ENCODE peak calls at places on chromosomes 2 and 18, in four cellular contexts. N is OCI-LY7, J is HepG2, G is A549. F is an unnamed sample.

GRCh38 chr2:233061591-233062446 is 1.7 kb downstream of the INPP5D start:
- DNase-seq in J (peak; percentile 88), G (no peak), N (peak; percentile 73), F (peak; percentile 49)

GRCh38 chr2:170818294-170819104 is 1.8 kb downstream of the GAD1 start:
- DNase-seq in N (no peak), G (no peak), J (no peak), F (peak; percentile 44)

GRCh38 chr2:62304429-62305417 is 108.8 kb downstream of the B3GNT2 start:
- DNase-seq in G (no peak), N (peak; percentile 72), J (peak; percentile 57), F (peak; percentile 34)

GRCh38 chr18:57807336-57808117 is 4.4 kb upstream of the ATP8B1 start:
- DNase-seq in J (no peak), N (no peak), G (no peak), F (no peak)

GRCh38 chr2:153870308-153870707 is 1.4 kb upstream of the GALNT13 start:
- DNase-seq in G (no peak), N (no peak), J (peak; percentile 45), F (peak; percentile 34)

GRCh38 chr2:43537137-43537536 is 58.7 kb downstream of the THADA start:
- DNase-seq in G (no peak), J (no peak), N (no peak), F (no peak)

GRCh38 chr18:79508565-79509535 is 113.1 kb downstream of the NFATC1 start:
- DNase-seq in G (no peak), J (no peak), N (no peak), F (no peak)

GRCh38 chr2:170177950-170178781 is at the start of gene MYO3B:
- DNase-seq in N (no peak), G (no peak), J (no peak), F (no peak)

GRCh38 chr2:152847067-152847466 is 128.6 kb downstream of the ARL6IP6 start:
- DNase-seq in G (no peak), J (no peak), N (no peak), F (no peak)

GRCh38 chr2:222052934-222053367 is 245.8 kb downstream of the PAX3 start:
- DNase-seq in G (no peak), J (no peak), N (no peak), F (peak; percentile 93)

GRCh38 chr2:120305296-120305695 is 40.6 kb upstream of the INHBB start:
- DNase-seq in J (peak; percentile 76), G (peak; percentile 30), N (no peak), F (peak; percentile 40)

GRCh38 chr2:98583516-98583865 is 24.8 kb downstream of the COA5 start:
- DNase-seq in J (no peak), N (no peak), G (no peak), F (no peak)

GRCh38 chr2:105451571-105452140 is 52.8 kb upstream of the FHL2 start:
- DNase-seq in N (no peak), G (no peak), J (no peak), F (no peak)

GRCh38 chr18:28476302-28476701 is 299.4 kb upstream of the CDH2 start:
- DNase-seq in N (no peak), G (no peak), J (no peak), F (no peak)

GRCh38 chr2:158773121-158773520 is 22.0 kb upstream of the DAPL1 start:
- DNase-seq in J (no peak), N (no peak), G (no peak), F (no peak)

GRCh38 chr2:133521146-133521745 is 47.0 kb downstream of the NCKAP5 start:
- DNase-seq in J (no peak), G (no peak), N (no peak), F (no peak)

GRCh38 chr2:64243081-64244048 is 99.1 kb upstream of the PELI1 start:
- DNase-seq in J (no peak), G (no peak), N (no peak), F (no peak)

GRCh38 chr2:173075781-173076556 is at the start of gene MAP3K20:
- DNase-seq in J (peak; percentile 38), G (no peak), N (peak; percentile 78), F (peak; percentile 76)

DNA sequence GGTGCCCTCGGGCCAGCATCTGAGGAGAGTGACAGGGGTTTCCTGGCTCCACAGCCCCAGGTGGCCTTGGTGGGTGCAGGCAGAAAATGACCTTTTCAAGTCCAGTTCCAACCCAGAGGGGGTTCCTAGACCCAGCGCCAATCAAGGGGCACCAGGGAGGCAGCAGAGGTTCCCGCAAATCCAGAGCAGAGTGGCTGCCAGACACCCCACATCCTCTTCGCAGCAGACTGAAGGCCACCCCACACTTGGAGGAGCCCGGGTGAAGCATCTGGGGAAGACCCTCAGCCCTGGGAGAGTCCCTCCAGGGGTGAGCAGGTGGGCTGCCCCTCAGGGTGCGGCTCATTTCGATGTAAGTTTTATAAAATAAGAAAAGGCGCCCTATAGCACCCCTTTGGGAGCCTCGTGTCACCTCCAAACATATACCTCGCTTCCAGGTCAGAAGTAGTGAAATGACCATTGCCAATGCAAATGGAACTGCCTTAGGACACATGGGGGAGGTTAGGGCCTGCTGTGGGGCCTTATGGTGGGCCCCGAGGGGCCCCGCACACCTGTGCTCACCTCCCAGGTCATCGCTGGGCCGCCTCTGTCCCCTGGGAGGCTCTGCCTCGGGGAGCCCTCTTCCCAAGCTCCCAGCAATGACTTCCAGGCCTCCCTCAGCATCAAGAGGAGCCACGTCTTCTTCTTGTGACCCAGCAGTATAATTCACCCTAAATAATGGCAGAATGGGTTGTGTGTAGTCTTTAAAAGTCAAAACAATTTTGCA is 11.0 kb downstream of the RTP5 start:
- DNase-seq in J (no peak), G (no peak), N (no peak), F (no peak)
- H3K4me2 ChIP-seq in J (no peak overlapping the region), G (peak overlapping the region; percentile 85), N (peak overlapping the region; percentile 97), F (peak overlapping the region; percentile 81)

GRCh38 chr2:85954192-85954900 is 65.6 kb upstream of the ST3GAL5 start:
- DNase-seq in N (no peak), G (no peak), J (no peak), F (no peak)
- H3K4me2 ChIP-seq in N (no peak overlapping the region), G (peak overlapping the region; percentile 56), J (peak overlapping the region; percentile 33), F (no peak overlapping the region)

GRCh38 chr2:22821458-22821857 is 563.5 kb upstream of the KLHL29 start:
- DNase-seq in J (no peak), N (no peak), G (no peak), F (no peak)
- H3K4me2 ChIP-seq in J (no peak overlapping the region), N (no peak overlapping the region), G (no peak overlapping the region), F (no peak overlapping the region)

GRCh38 chr2:12048551-12048950 is 302.1 kb downstream of the LPIN1 start:
- DNase-seq in G (no peak), J (no peak), N (peak; percentile 86), F (peak; percentile 56)

GRCh38 chr2:12052771-12053170 is 306.3 kb downstream of the LPIN1 start:
- DNase-seq in G (no peak), J (no peak), N (no peak), F (no peak)

GRCh38 chr2:12050381-12050780 is 303.9 kb downstream of the LPIN1 start:
- DNase-seq in N (peak; percentile 84), G (peak; percentile 14), J (peak; percentile 16), F (no peak)

GRCh38 chr2:12055219-12055618 is 308.8 kb downstream of the LPIN1 start:
- DNase-seq in N (no peak), G (no peak), J (no peak), F (no peak)

GRCh38 chr2:12051831-12052230 is 305.4 kb downstream of the LPIN1 start:
- DNase-seq in G (no peak), J (no peak), N (no peak), F (no peak)
- H3K4me2 ChIP-seq in G (no peak overlapping the region), J (no peak overlapping the region), N (peak overlapping the region; percentile 24), F (no peak overlapping the region)

GRCh38 chr2:138209009-138209408 is 244.7 kb downstream of the HNMT start:
- DNase-seq in J (no peak), G (no peak), N (no peak), F (no peak)
- H3K4me2 ChIP-seq in J (no peak overlapping the region), G (no peak overlapping the region), N (no peak overlapping the region), F (no peak overlapping the region)

DNA sequence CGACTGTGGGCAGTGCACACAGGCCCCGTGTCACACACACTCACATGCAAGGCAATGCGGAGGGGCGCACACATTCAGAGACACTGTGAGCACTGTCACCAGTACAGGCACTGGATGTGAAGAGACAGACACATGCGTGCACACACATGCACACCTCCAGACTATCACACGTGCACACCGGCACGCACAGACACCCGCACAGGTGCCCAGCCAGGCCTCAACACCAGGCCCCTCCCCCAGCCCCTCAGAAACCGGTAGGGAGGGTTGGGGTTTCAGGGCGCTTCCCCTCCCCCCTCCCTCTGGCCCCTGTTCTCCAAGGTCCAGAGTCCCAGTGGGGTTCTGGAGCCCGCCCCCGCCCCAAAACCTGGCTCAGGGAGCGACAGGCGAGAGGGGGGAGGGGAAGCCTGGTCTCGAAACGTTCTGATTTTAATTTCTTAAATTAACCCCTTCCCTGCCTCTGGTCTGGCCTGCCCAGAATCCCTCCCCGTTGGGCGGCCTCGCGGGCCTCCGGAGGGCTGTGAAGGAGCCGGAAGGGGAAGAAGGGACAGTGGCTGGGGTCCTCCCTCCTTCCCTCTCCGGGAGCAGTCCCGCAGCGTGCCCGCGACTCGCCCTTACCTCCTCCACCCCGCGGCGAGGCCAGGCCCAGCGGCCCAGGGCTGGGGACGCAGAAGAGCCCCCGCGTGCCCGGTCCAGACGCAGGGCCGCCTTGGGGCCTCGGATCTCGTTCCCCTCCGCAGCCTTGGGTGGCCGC is 558 bp downstream of the FBXO41 start:
- DNase-seq in G (no peak), N (peak; percentile 50), J (no peak), F (peak; percentile 27)
- H3K4me2 ChIP-seq in G (peak overlapping the region; percentile 81), N (peak overlapping the region; percentile 94), J (peak overlapping the region; percentile 98), F (peak overlapping the region; percentile 95)

GRCh38 chr2:230137902-230138539 is 69.3 kb upstream of the SLC16A14 start:
- DNase-seq in G (no peak), J (peak; percentile 17), N (peak; percentile 10), F (no peak)
- H3K4me2 ChIP-seq in G (no peak overlapping the region), J (no peak overlapping the region), N (no peak overlapping the region), F (no peak overlapping the region)

GRCh38 chr2:47738331-47738730 is 44.6 kb upstream of the MSH6 start:
- DNase-seq in N (peak; percentile 87), G (no peak), J (no peak), F (no peak)

GRCh38 chr2:47741101-47741500 is 41.8 kb upstream of the MSH6 start:
- DNase-seq in J (no peak), N (no peak), G (no peak), F (no peak)

GRCh38 chr2:47744074-47744473 is 38.9 kb upstream of the MSH6 start:
- DNase-seq in N (no peak), G (no peak), J (no peak), F (no peak)

GRCh38 chr2:47737191-47737975 is 45.6 kb upstream of the MSH6 start:
- DNase-seq in G (no peak), N (no peak), J (no peak), F (no peak)

GRCh38 chr2:47741637-47742036 is 41.3 kb upstream of the MSH6 start:
- DNase-seq in G (no peak), N (no peak), J (no peak), F (no peak)
- H3K4me2 ChIP-seq in G (no peak overlapping the region), N (no peak overlapping the region), J (no peak overlapping the region), F (no peak overlapping the region)

DNA sequence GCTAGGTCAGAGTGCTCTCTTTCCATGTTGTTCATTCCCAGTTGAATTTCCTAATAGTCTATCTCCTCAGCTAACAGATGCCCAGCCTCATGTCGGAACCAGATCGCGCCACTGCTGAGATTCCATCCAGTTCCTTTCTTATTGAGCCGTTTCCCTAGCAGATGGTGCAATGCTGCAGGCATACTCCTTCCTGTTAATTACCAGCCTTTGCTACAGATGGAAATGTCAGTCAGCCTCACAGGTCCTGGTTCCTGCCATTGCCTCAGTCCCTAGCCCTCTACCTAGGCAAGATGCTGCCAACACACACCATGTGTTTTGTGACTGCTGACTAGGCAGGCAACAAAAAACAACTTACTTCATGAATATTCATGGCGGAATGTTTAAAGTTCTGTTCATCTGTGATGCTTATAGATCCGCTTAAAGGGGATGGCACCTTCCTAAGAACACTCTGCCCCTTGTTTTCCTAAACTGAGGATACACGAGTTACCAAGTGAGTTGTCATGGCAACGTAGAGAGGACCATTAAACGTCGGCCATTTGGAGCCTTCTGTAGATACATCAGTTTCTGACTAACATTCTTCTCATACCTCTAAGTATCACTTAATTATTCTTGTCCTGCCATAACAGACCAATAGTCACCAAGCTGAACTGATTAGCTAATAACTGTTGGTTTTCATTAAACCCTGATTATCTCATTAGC is 749.5 kb downstream of the RNF144A start:
- DNase-seq in N (no peak), J (no peak), G (no peak), F (no peak)
- H3K4me2 ChIP-seq in N (no peak overlapping the region), J (no peak overlapping the region), G (no peak overlapping the region), F (no peak overlapping the region)